ENCODE peak calls at places on chromosome 18, in eight cellular contexts. One of them, this sample, is unnamed.

GRCh38 chr18:45920367-45920766 is 46.8 kb downstream of the EPG5 start:
- DNase-seq in NCI-H1092 treated with DMSO at 0.1 percent for 48 hours: peak
- DNase-seq in left ventricle myocardium inferior: peak
- DNase-seq in fibroblast of villous mesenchyme: peak
- DNase-seq in neural crest cell: no peak
- DNase-seq in HEK293T: no peak
- DNase-seq in MM.1S: no peak
- DNase-seq in Calu3: peak
- DNase-seq in this sample: no peak

GRCh38 chr18:47756364-47757016 is 174.0 kb downstream of the SMAD2 start:
- DNase-seq in NCI-H1092 treated with DMSO at 0.1 percent for 48 hours: peak
- DNase-seq in left ventricle myocardium inferior: peak
- DNase-seq in fibroblast of villous mesenchyme: peak
- DNase-seq in neural crest cell: peak
- DNase-seq in HEK293T: peak
- DNase-seq in MM.1S: peak
- DNase-seq in Calu3: peak
- DNase-seq in this sample: peak

GRCh38 chr18:10201655-10202054 is 252.8 kb upstream of the APCDD1 start:
- DNase-seq in NCI-H1092 treated with DMSO at 0.1 percent for 48 hours: no peak
- DNase-seq in left ventricle myocardium inferior: no peak
- DNase-seq in fibroblast of villous mesenchyme: no peak
- DNase-seq in neural crest cell: no peak
- DNase-seq in HEK293T: no peak
- DNase-seq in MM.1S: no peak
- DNase-seq in Calu3: no peak
- DNase-seq in this sample: no peak

GRCh38 chr18:12288406-12288762 is 19.7 kb upstream of the TUBB6 start:
- DNase-seq in NCI-H1092 treated with DMSO at 0.1 percent for 48 hours: no peak
- DNase-seq in left ventricle myocardium inferior: no peak
- DNase-seq in fibroblast of villous mesenchyme: no peak
- DNase-seq in neural crest cell: no peak
- DNase-seq in HEK293T: no peak
- DNase-seq in MM.1S: no peak
- DNase-seq in Calu3: no peak
- DNase-seq in this sample: no peak

GRCh38 chr18:29307231-29307630 is 1130.3 kb upstream of the CDH2 start:
- DNase-seq in NCI-H1092 treated with DMSO at 0.1 percent for 48 hours: no peak
- DNase-seq in left ventricle myocardium inferior: no peak
- DNase-seq in fibroblast of villous mesenchyme: peak
- DNase-seq in neural crest cell: no peak
- DNase-seq in HEK293T: no peak
- DNase-seq in MM.1S: no peak
- DNase-seq in Calu3: no peak
- DNase-seq in this sample: no peak

GRCh38 chr18:27118964-27119363 is 66.1 kb downstream of the CHST9 start:
- DNase-seq in NCI-H1092 treated with DMSO at 0.1 percent for 48 hours: no peak
- DNase-seq in left ventricle myocardium inferior: no peak
- DNase-seq in fibroblast of villous mesenchyme: no peak
- DNase-seq in neural crest cell: no peak
- DNase-seq in HEK293T: no peak
- DNase-seq in MM.1S: no peak
- DNase-seq in Calu3: peak
- DNase-seq in this sample: no peak

GRCh38 chr18:13540783-13541182 is 185.6 kb downstream of the FAM210A start:
- DNase-seq in NCI-H1092 treated with DMSO at 0.1 percent for 48 hours: no peak
- DNase-seq in left ventricle myocardium inferior: no peak
- DNase-seq in fibroblast of villous mesenchyme: no peak
- DNase-seq in neural crest cell: no peak
- DNase-seq in HEK293T: no peak
- DNase-seq in MM.1S: no peak
- DNase-seq in Calu3: no peak
- DNase-seq in this sample: no peak

GRCh38 chr18:54261894-54262293 is 7.4 kb upstream of the POLI start:
- DNase-seq in NCI-H1092 treated with DMSO at 0.1 percent for 48 hours: no peak
- DNase-seq in left ventricle myocardium inferior: no peak
- DNase-seq in fibroblast of villous mesenchyme: no peak
- DNase-seq in neural crest cell: no peak
- DNase-seq in HEK293T: no peak
- DNase-seq in MM.1S: peak
- DNase-seq in Calu3: no peak
- DNase-seq in this sample: no peak

GRCh38 chr18:23386317-23386716 is 66.8 kb upstream of the RIOK3 start:
- DNase-seq in NCI-H1092 treated with DMSO at 0.1 percent for 48 hours: no peak
- DNase-seq in left ventricle myocardium inferior: no peak
- DNase-seq in fibroblast of villous mesenchyme: no peak
- DNase-seq in neural crest cell: no peak
- DNase-seq in HEK293T: no peak
- DNase-seq in MM.1S: no peak
- DNase-seq in Calu3: peak
- DNase-seq in this sample: no peak

GRCh38 chr18:58584219-58585127 is 44.4 kb downstream of the ALPK2 start:
- DNase-seq in NCI-H1092 treated with DMSO at 0.1 percent for 48 hours: no peak
- DNase-seq in left ventricle myocardium inferior: no peak
- DNase-seq in fibroblast of villous mesenchyme: peak
- DNase-seq in neural crest cell: no peak
- DNase-seq in HEK293T: no peak
- DNase-seq in MM.1S: no peak
- DNase-seq in Calu3: no peak
- DNase-seq in this sample: no peak

GRCh38 chr18:8661754-8662573 is 43.4 kb upstream of the MTCL1 start:
- DNase-seq in NCI-H1092 treated with DMSO at 0.1 percent for 48 hours: peak
- DNase-seq in left ventricle myocardium inferior: no peak
- DNase-seq in fibroblast of villous mesenchyme: peak
- DNase-seq in neural crest cell: peak
- DNase-seq in HEK293T: peak
- DNase-seq in MM.1S: peak
- DNase-seq in Calu3: peak
- DNase-seq in this sample: peak

GRCh38 chr18:79599503-79599931 is 80.1 kb upstream of the CTDP1 start:
- DNase-seq in NCI-H1092 treated with DMSO at 0.1 percent for 48 hours: no peak
- DNase-seq in left ventricle myocardium inferior: peak
- DNase-seq in fibroblast of villous mesenchyme: peak
- DNase-seq in neural crest cell: no peak
- DNase-seq in HEK293T: no peak
- DNase-seq in MM.1S: no peak
- DNase-seq in Calu3: no peak
- DNase-seq in this sample: no peak